ENCODE peak calls at places on chromosome 2, in ten cellular contexts. One of them, this sample, is unnamed.

GRCh38 chr2:62858231-62858832 is 152.8 kb downstream of the EHBP1 start:
- DNase-seq in H1: no peak
- DNase-seq in fibroblast of lung: no peak
- DNase-seq in heart left ventricle: no peak
- DNase-seq in tibial artery: no peak
- DNase-seq in AG09309: no peak
- DNase-seq in fibroblast of villous mesenchyme: no peak
- DNase-seq in psoas muscle: no peak
- DNase-seq in keratinocyte: no peak
- DNase-seq in HFF-Myc: no peak
- DNase-seq in this sample: no peak

GRCh38 chr2:59196511-59196910 is 955.4 kb upstream of the FANCL start:
- DNase-seq in H1: no peak
- DNase-seq in fibroblast of lung: no peak
- DNase-seq in heart left ventricle: no peak
- DNase-seq in tibial artery: no peak
- DNase-seq in AG09309: no peak
- DNase-seq in fibroblast of villous mesenchyme: peak
- DNase-seq in psoas muscle: no peak
- DNase-seq in keratinocyte: no peak
- DNase-seq in HFF-Myc: no peak
- DNase-seq in this sample: peak

GRCh38 chr2:7857904-7858303 is 824.0 kb upstream of the ID2 start:
- DNase-seq in H1: no peak
- DNase-seq in fibroblast of lung: peak
- DNase-seq in heart left ventricle: no peak
- DNase-seq in tibial artery: no peak
- DNase-seq in AG09309: peak
- DNase-seq in fibroblast of villous mesenchyme: no peak
- DNase-seq in psoas muscle: no peak
- DNase-seq in keratinocyte: no peak
- DNase-seq in HFF-Myc: no peak
- DNase-seq in this sample: no peak

GRCh38 chr2:223053431-223054192 is 1.6 kb downstream of the KCNE4 start:
- DNase-seq in H1: no peak
- DNase-seq in fibroblast of lung: no peak
- DNase-seq in heart left ventricle: no peak
- DNase-seq in tibial artery: no peak
- DNase-seq in AG09309: no peak
- DNase-seq in fibroblast of villous mesenchyme: no peak
- DNase-seq in psoas muscle: no peak
- DNase-seq in keratinocyte: no peak
- DNase-seq in HFF-Myc: no peak
- DNase-seq in this sample: no peak

GRCh38 chr2:96399342-96400048 is 63.9 kb downstream of the NCAPH start:
- DNase-seq in H1: no peak
- DNase-seq in fibroblast of lung: no peak
- DNase-seq in heart left ventricle: no peak
- DNase-seq in tibial artery: no peak
- DNase-seq in AG09309: no peak
- DNase-seq in fibroblast of villous mesenchyme: no peak
- DNase-seq in psoas muscle: no peak
- DNase-seq in keratinocyte: no peak
- DNase-seq in HFF-Myc: no peak
- DNase-seq in this sample: no peak

GRCh38 chr2:56077352-56077915 is 106.4 kb upstream of the CCDC85A start:
- DNase-seq in H1: peak
- DNase-seq in fibroblast of lung: peak
- DNase-seq in heart left ventricle: no peak
- DNase-seq in tibial artery: no peak
- DNase-seq in AG09309: no peak
- DNase-seq in fibroblast of villous mesenchyme: peak
- DNase-seq in psoas muscle: no peak
- DNase-seq in keratinocyte: no peak
- DNase-seq in HFF-Myc: no peak
- DNase-seq in this sample: peak

GRCh38 chr2:99492721-99493120 is 2.9 kb upstream of the REV1 start:
- DNase-seq in H1: no peak
- DNase-seq in fibroblast of lung: no peak
- DNase-seq in heart left ventricle: no peak
- DNase-seq in tibial artery: no peak
- DNase-seq in AG09309: no peak
- DNase-seq in fibroblast of villous mesenchyme: no peak
- DNase-seq in psoas muscle: no peak
- DNase-seq in keratinocyte: no peak
- DNase-seq in HFF-Myc: no peak
- DNase-seq in this sample: no peak

GRCh38 chr2:225004531-225004930 is 37.7 kb downstream of the DOCK10 start:
- DNase-seq in H1: no peak
- DNase-seq in fibroblast of lung: peak
- DNase-seq in heart left ventricle: no peak
- DNase-seq in tibial artery: no peak
- DNase-seq in AG09309: no peak
- DNase-seq in fibroblast of villous mesenchyme: no peak
- DNase-seq in psoas muscle: no peak
- DNase-seq in keratinocyte: no peak
- DNase-seq in HFF-Myc: no peak
- DNase-seq in this sample: peak

GRCh38 chr2:201930831-201931230 is 102.8 kb upstream of the FZD7 start:
- DNase-seq in H1: no peak
- DNase-seq in fibroblast of lung: peak
- DNase-seq in heart left ventricle: no peak
- DNase-seq in tibial artery: no peak
- DNase-seq in AG09309: no peak
- DNase-seq in fibroblast of villous mesenchyme: peak
- DNase-seq in psoas muscle: no peak
- DNase-seq in keratinocyte: no peak
- DNase-seq in HFF-Myc: no peak
- DNase-seq in this sample: no peak

GRCh38 chr2:201795608-201796477 is 10.5 kb upstream of the CDK15 start:
- DNase-seq in H1: no peak
- DNase-seq in fibroblast of lung: peak
- DNase-seq in heart left ventricle: no peak
- DNase-seq in tibial artery: no peak
- DNase-seq in AG09309: no peak
- DNase-seq in fibroblast of villous mesenchyme: peak
- DNase-seq in psoas muscle: no peak
- DNase-seq in keratinocyte: no peak
- DNase-seq in HFF-Myc: no peak
- DNase-seq in this sample: peak

DNA sequence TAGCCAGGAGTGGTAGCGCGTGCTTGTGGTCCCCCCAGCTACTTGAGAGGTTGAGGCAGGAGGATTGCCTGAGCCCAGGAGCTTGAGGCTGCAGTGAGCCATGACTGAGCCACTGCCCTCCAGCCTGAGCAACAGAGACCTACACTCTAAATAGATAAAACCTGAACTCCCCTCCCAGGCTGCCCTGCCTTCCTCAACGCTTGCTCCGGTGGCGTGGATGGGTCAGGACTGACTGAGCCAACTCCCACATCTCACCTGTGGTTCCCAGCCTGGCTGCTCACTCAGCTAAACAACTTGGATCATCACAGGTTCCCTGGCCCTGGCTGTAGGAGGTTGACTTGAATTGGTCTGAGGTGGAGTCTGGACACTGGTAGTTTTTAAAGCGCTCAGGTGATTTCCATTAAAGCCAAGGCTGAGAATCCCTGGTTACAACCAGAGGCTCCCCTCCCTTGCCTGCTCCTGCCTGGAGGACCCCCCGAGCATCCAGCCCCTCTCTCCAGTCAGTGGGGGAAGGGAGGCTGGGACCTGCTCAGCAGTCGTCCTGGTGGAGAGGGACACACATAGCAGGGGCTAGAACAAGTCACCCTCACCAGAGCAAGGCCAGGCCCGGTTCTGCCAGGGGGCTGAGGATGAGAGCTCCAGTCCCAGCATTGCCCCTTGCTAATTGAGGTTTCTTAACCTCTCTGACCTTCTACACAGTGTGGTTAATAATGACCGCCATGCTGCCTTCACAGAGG is 47.0 kb upstream of the TAF1B start:
- DNase-seq in H1: no peak
- DNase-seq in fibroblast of lung: no peak
- DNase-seq in heart left ventricle: peak
- DNase-seq in tibial artery: peak
- DNase-seq in AG09309: no peak
- DNase-seq in fibroblast of villous mesenchyme: no peak
- DNase-seq in psoas muscle: no peak
- DNase-seq in keratinocyte: no peak
- DNase-seq in HFF-Myc: no peak
- DNase-seq in this sample: no peak
- TF ChIP-seq CTCF in H1: peak
- TF ChIP-seq CTCF in fibroblast of lung: no peak
- TF ChIP-seq CTCF in heart left ventricle: no peak
- TF ChIP-seq CTCF in tibial artery: no peak
- TF ChIP-seq CTCF in AG09309: peak
- TF ChIP-seq CTCF in fibroblast of villous mesenchyme: no peak
- TF ChIP-seq CTCF in psoas muscle: no peak
- TF ChIP-seq CTCF in keratinocyte: no peak
- TF ChIP-seq CTCF in HFF-Myc: peak
- TF ChIP-seq CTCF in this sample: peak

GRCh38 chr2:233758168-233758567 is 1.9 kb upstream of the UGT1A1 start:
- DNase-seq in H1: no peak
- DNase-seq in fibroblast of lung: no peak
- DNase-seq in heart left ventricle: no peak
- DNase-seq in tibial artery: no peak
- DNase-seq in AG09309: no peak
- DNase-seq in fibroblast of villous mesenchyme: no peak
- DNase-seq in psoas muscle: no peak
- DNase-seq in keratinocyte: no peak
- DNase-seq in HFF-Myc: no peak
- DNase-seq in this sample: no peak

GRCh38 chr2:233756429-233757081 is 3.5 kb upstream of the UGT1A1 start:
- DNase-seq in H1: no peak
- DNase-seq in fibroblast of lung: no peak
- DNase-seq in heart left ventricle: no peak
- DNase-seq in tibial artery: no peak
- DNase-seq in AG09309: no peak
- DNase-seq in fibroblast of villous mesenchyme: no peak
- DNase-seq in psoas muscle: no peak
- DNase-seq in keratinocyte: no peak
- DNase-seq in HFF-Myc: no peak
- DNase-seq in this sample: no peak

GRCh38 chr2:233758849-233759248 is 1.2 kb upstream of the UGT1A1 start:
- DNase-seq in H1: no peak
- DNase-seq in fibroblast of lung: peak
- DNase-seq in heart left ventricle: no peak
- DNase-seq in tibial artery: no peak
- DNase-seq in AG09309: no peak
- DNase-seq in fibroblast of villous mesenchyme: no peak
- DNase-seq in psoas muscle: no peak
- DNase-seq in keratinocyte: no peak
- DNase-seq in HFF-Myc: no peak
- DNase-seq in this sample: peak

GRCh38 chr2:233761040-233761769 is 1.1 kb downstream of the UGT1A1 start:
- DNase-seq in H1: no peak
- DNase-seq in fibroblast of lung: peak
- DNase-seq in heart left ventricle: no peak
- DNase-seq in tibial artery: no peak
- DNase-seq in AG09309: no peak
- DNase-seq in fibroblast of villous mesenchyme: peak
- DNase-seq in psoas muscle: no peak
- DNase-seq in keratinocyte: peak
- DNase-seq in HFF-Myc: no peak
- DNase-seq in this sample: peak

GRCh38 chr2:233760043-233760442 is at the start of gene UGT1A1:
- DNase-seq in H1: no peak
- DNase-seq in fibroblast of lung: no peak
- DNase-seq in heart left ventricle: no peak
- DNase-seq in tibial artery: no peak
- DNase-seq in AG09309: no peak
- DNase-seq in fibroblast of villous mesenchyme: no peak
- DNase-seq in psoas muscle: no peak
- DNase-seq in keratinocyte: no peak
- DNase-seq in HFF-Myc: no peak
- DNase-seq in this sample: no peak
- H3K4me3 ChIP-seq in H1: no peak
- H3K4me3 ChIP-seq in fibroblast of lung: no peak
- H3K4me3 ChIP-seq in heart left ventricle: no peak
- H3K4me3 ChIP-seq in tibial artery: no peak
- H3K4me3 ChIP-seq in AG09309: no peak
- H3K4me3 ChIP-seq in fibroblast of villous mesenchyme: no peak
- H3K4me3 ChIP-seq in psoas muscle: no peak
- H3K4me3 ChIP-seq in keratinocyte: no peak
- H3K4me3 ChIP-seq in HFF-Myc: no peak
- H3K4me3 ChIP-seq in this sample: no peak

DNA sequence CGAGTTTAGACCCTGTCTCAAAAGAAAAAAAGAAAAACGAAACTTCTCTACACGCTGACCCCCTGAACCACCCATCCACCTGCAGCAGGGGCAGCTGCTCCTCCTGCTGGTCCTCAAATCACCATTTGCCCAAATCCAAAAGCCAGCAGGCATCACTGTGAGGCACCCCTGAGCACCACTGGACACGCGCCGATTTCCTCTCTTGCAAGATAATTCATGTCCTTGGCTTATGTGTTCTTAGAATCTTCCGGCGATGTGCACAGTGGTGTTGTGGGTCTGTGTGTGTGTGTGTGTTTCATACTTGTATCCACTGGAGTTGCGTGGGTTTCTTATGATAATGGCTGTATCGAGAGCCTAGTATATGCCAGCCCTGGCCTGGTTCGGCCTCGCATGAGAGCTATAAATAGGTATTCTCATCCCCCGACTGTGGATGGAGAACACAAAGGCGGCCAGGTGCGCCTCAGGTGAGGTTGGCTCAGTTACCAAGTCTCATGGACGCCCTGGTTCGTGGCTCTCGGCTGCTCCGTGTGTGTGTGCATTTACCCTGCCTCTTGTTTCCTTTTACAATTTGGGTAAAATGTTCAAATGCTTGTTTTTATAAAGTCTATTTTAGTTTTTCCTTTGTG is 235.5 kb downstream of the HDAC4 start:
- DNase-seq in H1: no peak
- DNase-seq in fibroblast of lung: no peak
- DNase-seq in heart left ventricle: peak
- DNase-seq in tibial artery: peak
- DNase-seq in AG09309: no peak
- DNase-seq in fibroblast of villous mesenchyme: no peak
- DNase-seq in psoas muscle: peak
- DNase-seq in keratinocyte: no peak
- DNase-seq in HFF-Myc: no peak
- DNase-seq in this sample: no peak
- TF ChIP-seq CTCF in H1: no peak
- TF ChIP-seq CTCF in fibroblast of lung: no peak
- TF ChIP-seq CTCF in heart left ventricle: no peak
- TF ChIP-seq CTCF in tibial artery: no peak
- TF ChIP-seq CTCF in AG09309: no peak
- TF ChIP-seq CTCF in fibroblast of villous mesenchyme: no peak
- TF ChIP-seq CTCF in psoas muscle: no peak
- TF ChIP-seq CTCF in keratinocyte: no peak
- TF ChIP-seq CTCF in HFF-Myc: no peak
- TF ChIP-seq CTCF in this sample: no peak

DNA sequence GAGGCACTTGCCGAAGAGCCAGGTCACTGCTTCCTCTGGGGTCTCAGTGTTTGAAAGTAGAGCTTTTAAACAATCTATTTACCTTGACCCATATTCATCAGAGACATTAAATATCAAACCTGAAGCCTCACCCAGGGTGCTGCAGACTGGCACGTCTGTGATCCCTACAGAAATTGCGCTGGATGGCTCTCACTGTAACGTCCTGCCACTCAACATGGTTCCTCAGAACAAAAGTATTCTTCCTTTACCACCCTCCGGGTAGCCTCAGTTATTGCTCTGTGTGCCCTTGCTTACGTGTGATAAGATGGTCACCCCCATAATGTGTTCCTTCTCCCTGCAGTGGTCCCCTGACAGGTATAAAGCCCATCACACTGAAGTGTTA is 87.1 kb downstream of the METTL8 start:
- DNase-seq in H1: no peak
- DNase-seq in fibroblast of lung: no peak
- DNase-seq in heart left ventricle: no peak
- DNase-seq in tibial artery: no peak
- DNase-seq in AG09309: no peak
- DNase-seq in fibroblast of villous mesenchyme: no peak
- DNase-seq in psoas muscle: no peak
- DNase-seq in keratinocyte: no peak
- DNase-seq in HFF-Myc: no peak
- DNase-seq in this sample: no peak
- H3K4me3 ChIP-seq in H1: no peak
- H3K4me3 ChIP-seq in fibroblast of lung: no peak
- H3K4me3 ChIP-seq in heart left ventricle: no peak
- H3K4me3 ChIP-seq in tibial artery: no peak
- H3K4me3 ChIP-seq in AG09309: no peak
- H3K4me3 ChIP-seq in fibroblast of villous mesenchyme: no peak
- H3K4me3 ChIP-seq in psoas muscle: no peak
- H3K4me3 ChIP-seq in keratinocyte: no peak
- H3K4me3 ChIP-seq in HFF-Myc: no peak
- H3K4me3 ChIP-seq in this sample: no peak

This sample was measured in choroid plexus epithelial cell.